ENCODE peak calls at places on chromosome 7, in four cellular contexts. Z, V, G and N are unnamed samples. For H3K27me3, the result is how much of the 10 kb centered on the place peaks cover.

GRCh38 chr7:128352138-128352537 is 8.4 kb upstream of the RBM28 start:
- DNase-seq in V (no peak), G (no peak), Z (peak), N (no peak)

GRCh38 chr7:63925626-63926460 is 72.8 kb upstream of the ZNF722 start:
- DNase-seq in G (peak), V (no peak), Z (no peak), N (peak)

GRCh38 chr7:44368455-44368854 is 43.1 kb upstream of the CAMK2B start:
- DNase-seq in V (no peak), G (no peak), Z (no peak), N (no peak)

GRCh38 chr7:157310676-157311185 is 26.1 kb upstream of the DNAJB6 start:
- DNase-seq in V (no peak), G (no peak), Z (no peak), N (no peak)

GRCh38 chr7:80630611-80631010 is 7.8 kb upstream of the CD36 start:
- DNase-seq in V (no peak), Z (no peak), G (no peak), N (no peak)

GRCh38 chr7:107659666-107660065 is 962 bp upstream of the SLC26A4 start:
- DNase-seq in V (peak), Z (no peak), G (peak), N (no peak)

GRCh38 chr7:111083423-111083822 is 7.5 kb upstream of the LRRN3 start:
- DNase-seq in Z (no peak), G (no peak), V (no peak), N (no peak)

GRCh38 chr7:134699021-134699818 is 52.6 kb downstream of the BPGM start:
- DNase-seq in V (no peak), Z (no peak), G (no peak), N (no peak)

GRCh38 chr7:134741901-134742635 is 37.4 kb upstream of the CALD1 start:
- DNase-seq in Z (peak), G (no peak), V (no peak), N (no peak)

GRCh38 chr7:28921822-28922221 is 36.3 kb downstream of the TRIL start:
- DNase-seq in Z (no peak), V (peak), G (peak), N (peak)

GRCh38 chr7:34361663-34362250 is 296.3 kb upstream of the NPSR1 start:
- DNase-seq in G (no peak), Z (no peak), V (no peak), N (no peak)

GRCh38 chr7:112573302-112574039 is 92.7 kb downstream of the LSMEM1 start:
- DNase-seq in Z (no peak), G (no peak), V (no peak), N (no peak)

GRCh38 chr7:92830532-92831110 is 5.8 kb downstream of the CDK6 start:
- DNase-seq in Z (no peak), G (no peak), V (no peak), N (no peak)

GRCh38 chr7:11437987-11438386 is 394.0 kb downstream of the THSD7A start:
- DNase-seq in G (no peak), Z (no peak), V (no peak), N (no peak)

GRCh38 chr7:123622660-123623386 is 21.2 kb downstream of the ASB15 start:
- DNase-seq in G (no peak), V (no peak), Z (no peak), N (no peak)

GRCh38 chr7:95213809-95214492 is 110.4 kb downstream of the PON1 start:
- DNase-seq in V (no peak), Z (no peak), G (no peak), N (no peak)

GRCh38 chr7:112495820-112496462 is 15.2 kb downstream of the LSMEM1 start:
- DNase-seq in Z (peak), V (peak), G (peak), N (peak)

GRCh38 chr7:28804990-28805389 is 153.1 kb downstream of the TRIL start:
- DNase-seq in Z (no peak), V (no peak), G (no peak), N (no peak)

GRCh38 chr7:38448842-38449241 is 175.4 kb upstream of the TARP start:
- DNase-seq in Z (no peak), V (no peak), G (no peak), N (no peak)

GRCh38 chr7:86844608-86845007 is 200.9 kb downstream of the GRM3 start:
- DNase-seq in V (no peak), G (no peak), Z (no peak), N (no peak)

GRCh38 chr7:142498364-142498763 is 240.5 kb upstream of the PRSS58 start:
- DNase-seq in G (no peak), Z (no peak), V (no peak), N (no peak)

GRCh38 chr7:41574377-41574776 is 128.5 kb downstream of the INHBA start:
- DNase-seq in G (no peak), V (no peak), Z (no peak), N (no peak)

GRCh38 chr7:80047032-80047431 is 87.6 kb upstream of the GNAI1 start:
- DNase-seq in Z (no peak), G (no peak), V (no peak), N (no peak)

GRCh38 chr7:16780586-16780985 is 24.2 kb downstream of the AGR2 start:
- DNase-seq in V (no peak), Z (no peak), G (no peak), N (no peak)

GRCh38 chr7:99579956-99580777 is 17.9 kb upstream of the TMEM225B start:
- DNase-seq in V (no peak), G (no peak), Z (no peak), N (no peak)

GRCh38 chr7:30433082-30433481 is 45.5 kb downstream of the NOD1 start:
- DNase-seq in V (no peak), G (no peak), Z (no peak), N (peak)

GRCh38 chr7:121337398-121337797 is 8.6 kb downstream of the WNT16 start:
- DNase-seq in V (no peak), Z (no peak), G (no peak), N (no peak)

GRCh38 chr7:137354361-137354760 is 10.8 kb upstream of the PTN start:
- DNase-seq in V (no peak), Z (no peak), G (no peak), N (no peak)

GRCh38 chr7:127667017-127667670 is 15.2 kb downstream of the SND1 start:
- DNase-seq in V (no peak), Z (no peak), G (peak), N (no peak)

GRCh38 chr7:27249724-27250636 is 7.4 kb downstream of the EVX1 start:
- DNase-seq in Z (no peak), V (no peak), G (no peak), N (no peak)

GRCh38 chr7:17302575-17303142 is 4.2 kb downstream of the AHR start:
- DNase-seq in V (no peak), Z (no peak), G (no peak), N (no peak)

GRCh38 chr7:1677206-1678069 is 7.4 kb downstream of the ELFN1 start:
- DNase-seq in V (no peak), Z (no peak), G (no peak), N (no peak)

GRCh38 chr7:30935569-30935877 is 23.9 kb downstream of the AQP1 start:
- DNase-seq in G (no peak), V (no peak), Z (no peak), N (no peak)

DNA sequence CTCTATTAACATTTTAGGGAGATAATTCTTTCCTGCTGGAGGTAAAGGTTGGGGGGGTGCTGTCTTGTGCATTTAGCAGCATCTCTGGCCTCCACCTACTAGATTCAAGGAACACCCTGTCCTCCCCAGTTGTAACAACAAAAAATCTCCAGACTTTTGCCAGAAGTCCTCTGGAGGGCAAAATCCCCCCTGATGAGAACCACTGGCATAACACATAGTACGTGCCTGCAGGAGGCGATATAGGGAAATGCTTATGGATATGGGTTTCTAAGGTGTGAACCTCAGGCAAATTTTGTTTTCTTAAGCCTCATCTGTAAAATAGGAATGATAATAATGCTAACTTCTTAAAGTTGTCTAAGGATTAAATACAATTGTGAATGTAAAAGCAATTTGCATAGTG is 2.9 kb upstream of the OSBPL3 start:
- DNase-seq in Z (no peak), G (no peak), V (no peak), N (no peak)
- TF ChIP-seq CTCF in Z (peak), G (peak), V (peak), N (no peak)

DNA sequence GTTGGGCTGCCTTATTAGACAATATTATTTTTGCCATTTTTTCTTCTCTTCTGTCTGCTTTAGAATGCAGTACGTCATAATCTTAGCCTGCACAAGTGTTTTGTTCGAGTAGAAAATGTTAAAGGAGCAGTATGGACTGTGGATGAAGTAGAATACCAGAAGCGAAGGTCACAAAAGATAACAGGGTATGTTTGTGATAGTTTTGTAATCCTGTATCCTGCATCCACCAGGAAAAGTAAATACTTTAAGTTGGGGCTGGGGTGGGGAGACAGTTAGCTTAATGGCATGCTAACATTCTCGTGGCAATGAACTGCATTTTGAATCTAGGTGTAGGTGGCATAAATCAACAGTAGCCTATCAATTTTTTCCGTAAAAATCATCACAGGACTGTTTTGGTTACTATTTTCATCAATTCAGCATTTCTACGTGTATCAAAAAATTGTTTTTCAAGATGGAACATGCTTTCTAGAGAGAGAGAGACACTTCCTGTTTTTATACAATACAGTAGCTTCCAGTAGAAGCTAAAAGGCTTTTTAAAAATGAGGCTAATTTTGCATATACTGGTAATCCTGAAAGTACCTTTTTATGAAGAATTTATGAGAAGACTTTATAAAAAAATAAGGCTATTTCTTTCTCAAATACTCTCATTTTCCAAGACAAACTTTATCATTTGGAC is 247.5 kb downstream of the FOXP2 start:
- DNase-seq in Z (no peak), G (no peak), V (no peak), N (no peak)
- H3K27me3 ChIP-seq in Z (under half), G (under half), V (under half), N (under half)

GRCh38 chr7:76166404-76167255 is 35.1 kb upstream of the SRRM3 start:
- DNase-seq in V (peak), Z (peak), G (peak), N (peak)
- TF ChIP-seq POLR2AphosphoS5 in V (peak), Z (peak), G (peak), N (peak)

DNA sequence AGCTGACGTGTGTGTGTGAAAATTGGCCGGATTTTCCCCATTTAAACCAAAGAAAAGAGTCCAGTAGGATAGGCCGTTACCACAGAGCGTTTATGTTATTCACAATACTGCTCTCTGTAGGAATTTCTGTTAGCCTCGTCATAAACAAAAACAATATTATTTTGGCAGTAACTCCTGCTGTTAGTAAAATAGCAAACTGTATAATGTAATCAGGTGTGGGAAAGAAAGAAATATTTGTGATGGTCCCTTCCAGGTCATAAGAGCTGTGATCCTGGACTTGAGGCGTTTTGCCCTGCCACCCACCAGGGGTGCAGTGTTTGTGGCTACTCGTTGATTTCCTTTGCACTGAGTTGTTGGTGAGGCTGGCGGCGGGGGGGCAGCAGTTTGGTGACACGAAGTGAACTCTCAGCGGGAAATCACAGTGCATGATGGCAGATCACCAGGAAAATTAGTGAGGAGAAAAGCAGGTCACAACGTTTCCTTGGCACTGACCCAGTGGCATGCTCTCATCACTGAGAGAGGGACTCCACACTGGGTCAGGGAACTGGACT is 2.8 kb downstream of the EEPD1 start:
- DNase-seq in V (no peak), Z (no peak), G (no peak), N (peak)
- TF ChIP-seq CTCF in V (no peak), Z (no peak), G (peak), N (no peak)

DNA sequence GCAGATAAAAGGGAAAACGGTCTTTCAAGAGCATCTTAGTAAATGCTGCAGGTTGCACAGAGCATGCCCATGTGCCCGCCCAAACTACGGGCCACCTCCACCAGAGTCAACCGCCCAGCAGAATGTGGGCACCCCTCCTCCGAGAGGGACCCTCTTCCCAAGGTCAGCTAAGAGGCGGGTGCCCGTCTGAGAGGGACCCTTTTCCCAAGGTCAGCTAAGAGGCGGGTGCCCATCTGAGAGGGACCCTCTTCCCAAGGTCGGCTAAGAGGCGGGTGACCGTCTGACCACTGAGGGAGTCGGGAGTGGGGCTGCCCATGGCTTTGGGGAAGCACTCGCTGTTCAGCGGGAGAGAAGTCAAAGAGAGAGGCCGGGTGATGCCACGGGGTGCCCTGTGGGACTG is 113.1 kb downstream of the PTPRN2 start:
- DNase-seq in Z (no peak), G (no peak), V (no peak), N (no peak)
- H3K27me3 ChIP-seq in Z (under half), G (under half), V (under half), N (under half)

DNA sequence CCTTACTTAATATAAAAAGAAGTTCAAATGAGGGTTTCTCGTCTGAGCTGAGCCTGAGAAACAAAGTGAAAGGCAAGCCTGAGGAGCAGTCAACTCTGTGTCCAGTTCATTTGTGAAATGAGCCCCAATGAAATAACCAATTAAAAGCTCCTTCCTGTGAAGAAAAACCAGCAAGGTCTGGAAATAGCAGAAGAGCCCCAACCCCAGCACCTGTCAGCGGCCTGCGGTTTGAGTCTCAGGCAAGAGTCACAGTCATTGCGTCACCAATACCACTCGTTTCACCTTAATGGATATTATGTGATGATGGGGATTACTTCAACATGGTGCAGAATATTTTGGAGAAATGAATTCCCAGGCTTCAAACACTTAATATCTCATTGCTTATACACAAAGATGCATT is 211.3 kb upstream of the DPP6 start:
- DNase-seq in G (no peak), V (no peak), Z (no peak), N (no peak)
- TF ChIP-seq POLR2AphosphoS5 in G (no peak), V (no peak), Z (no peak), N (no peak)

DNA sequence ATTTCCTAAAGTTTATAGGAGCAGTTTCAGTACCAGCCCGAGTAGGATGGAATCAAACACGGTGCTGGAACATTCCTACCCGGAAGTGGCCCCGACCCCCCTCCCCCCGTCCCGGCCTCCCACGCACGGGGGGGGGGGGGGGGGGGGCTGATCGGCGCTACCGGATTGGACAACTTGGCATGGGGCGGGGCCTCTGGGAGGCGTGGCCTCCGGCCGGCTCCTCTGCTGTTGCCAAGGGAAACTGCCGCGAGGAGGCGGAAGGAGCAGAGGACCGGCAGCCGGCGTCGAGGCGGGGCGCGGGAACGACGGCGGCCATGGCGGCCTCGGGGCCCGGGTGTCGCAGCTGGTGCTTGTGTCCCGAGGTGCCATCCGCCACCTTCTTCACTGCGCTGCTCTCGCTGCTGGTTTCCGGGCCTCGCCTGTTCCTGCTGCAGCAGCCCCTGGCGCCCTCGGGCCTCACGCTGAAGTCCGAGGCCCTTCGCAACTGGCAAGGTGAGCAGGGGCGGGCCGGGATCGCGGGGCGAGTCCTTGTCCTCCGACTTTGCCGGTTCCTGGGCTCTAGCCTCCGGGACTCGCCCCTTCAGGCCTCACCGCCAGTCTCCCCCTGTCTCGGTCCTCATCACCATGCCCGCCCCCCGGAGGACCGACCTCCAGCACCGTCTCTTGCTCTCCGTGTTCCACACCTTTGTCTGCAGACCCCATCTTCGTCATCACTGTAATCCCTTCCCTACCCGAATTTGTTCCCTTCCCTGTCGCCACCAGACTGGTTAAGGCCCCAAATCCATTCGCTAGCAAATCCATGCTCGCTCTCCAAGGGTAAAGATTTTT is at the start of gene RHBDD2:
- DNase-seq in V (peak), Z (peak), G (peak), N (peak)
- TF ChIP-seq CTCF in V (no peak), Z (peak), G (no peak), N (peak)

GRCh38 chr7:78634073-78634472 is 819.4 kb downstream of the MAGI2 start:
- DNase-seq in Z (no peak), V (no peak), G (no peak), N (no peak)

GRCh38 chr7:78638364-78638763 is 815.1 kb downstream of the MAGI2 start:
- DNase-seq in Z (no peak), V (no peak), G (no peak), N (no peak)

GRCh38 chr7:78635394-78635793 is 818.1 kb downstream of the MAGI2 start:
- DNase-seq in Z (no peak), G (no peak), V (no peak), N (no peak)

DNA sequence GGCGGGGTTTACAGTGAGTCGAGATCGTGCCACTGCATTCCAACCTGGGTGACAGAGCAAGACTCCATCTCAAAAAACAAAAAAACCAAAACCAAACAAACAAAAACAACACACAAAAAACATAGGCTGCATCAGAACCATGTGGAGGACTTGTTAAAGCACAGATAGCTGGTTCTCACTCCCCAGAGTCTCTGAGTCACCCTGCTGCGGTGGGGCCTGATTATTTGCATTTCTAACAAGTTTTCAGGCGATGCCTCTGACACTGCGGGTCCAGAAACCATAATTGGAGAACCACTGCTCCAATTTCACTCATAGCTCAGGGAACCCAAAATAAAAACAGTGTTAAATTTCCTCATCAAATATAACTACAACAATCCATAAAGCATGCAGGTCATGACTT is 816.7 kb downstream of the MAGI2 start:
- DNase-seq in V (no peak), Z (no peak), G (no peak), N (no peak)
- H3K27me3 ChIP-seq in V (under half), Z (under half), G (under half), N (under half)